ENCODE peak calls at places on chromosomes 1 and 21, in seven cellular contexts. One of them, this sample, is unnamed.

GRCh38 chr1:61370177-61370907 is 288.0 kb downstream of the NFIA start:
- DNase-seq in neuronal stem cell: no peak
- DNase-seq in IMR-90: no peak
- DNase-seq in mesendoderm: no peak
- DNase-seq in H9: no peak
- DNase-seq in trophoblast cell: no peak
- DNase-seq in H1: no peak
- DNase-seq in this sample: no peak

GRCh38 chr1:94322696-94323095 is 85.3 kb upstream of the ARHGAP29 start:
- DNase-seq in neuronal stem cell: no peak
- DNase-seq in IMR-90: no peak
- DNase-seq in mesendoderm: peak
- DNase-seq in H9: no peak
- DNase-seq in trophoblast cell: no peak
- DNase-seq in H1: no peak
- DNase-seq in this sample: no peak

GRCh38 chr1:192557841-192558595 is 17.6 kb upstream of the RGS1 start:
- DNase-seq in neuronal stem cell: no peak
- DNase-seq in IMR-90: peak
- DNase-seq in mesendoderm: no peak
- DNase-seq in H9: no peak
- DNase-seq in trophoblast cell: no peak
- DNase-seq in H1: no peak
- DNase-seq in this sample: peak

GRCh38 chr21:25370311-25370744 is 237.0 kb downstream of the MRPL39 start:
- DNase-seq in neuronal stem cell: no peak
- DNase-seq in IMR-90: peak
- DNase-seq in mesendoderm: peak
- DNase-seq in H9: no peak
- DNase-seq in trophoblast cell: no peak
- DNase-seq in H1: no peak
- DNase-seq in this sample: peak

GRCh38 chr1:155977607-155978324 is 581 bp downstream of the ARHGEF2 start:
- DNase-seq in neuronal stem cell: no peak
- DNase-seq in IMR-90: no peak
- DNase-seq in mesendoderm: peak
- DNase-seq in H9: peak
- DNase-seq in trophoblast cell: peak
- DNase-seq in H1: peak
- DNase-seq in this sample: peak

GRCh38 chr1:164659621-164660414 is 100.8 kb downstream of the PBX1 start:
- DNase-seq in neuronal stem cell: no peak
- DNase-seq in IMR-90: no peak
- DNase-seq in mesendoderm: no peak
- DNase-seq in H9: peak
- DNase-seq in trophoblast cell: peak
- DNase-seq in H1: no peak
- DNase-seq in this sample: no peak

GRCh38 chr1:91889717-91890459 is 3.9 kb upstream of the TGFBR3 start:
- DNase-seq in neuronal stem cell: no peak
- DNase-seq in IMR-90: peak
- DNase-seq in mesendoderm: peak
- DNase-seq in H9: no peak
- DNase-seq in trophoblast cell: peak
- DNase-seq in H1: no peak
- DNase-seq in this sample: no peak

GRCh38 chr1:243731301-243731891 is 118.6 kb downstream of the AKT3 start:
- DNase-seq in neuronal stem cell: no peak
- DNase-seq in IMR-90: peak
- DNase-seq in mesendoderm: no peak
- DNase-seq in H9: no peak
- DNase-seq in trophoblast cell: no peak
- DNase-seq in H1: no peak
- DNase-seq in this sample: no peak

GRCh38 chr1:212234431-212235298 is 50.5 kb upstream of the PPP2R5A start:
- DNase-seq in neuronal stem cell: no peak
- DNase-seq in IMR-90: peak
- DNase-seq in mesendoderm: no peak
- DNase-seq in H9: no peak
- DNase-seq in trophoblast cell: peak
- DNase-seq in H1: no peak
- DNase-seq in this sample: peak

GRCh38 chr1:209900734-209901133 is 37.3 kb upstream of the SYT14 start:
- DNase-seq in neuronal stem cell: no peak
- DNase-seq in IMR-90: peak
- DNase-seq in mesendoderm: no peak
- DNase-seq in H9: no peak
- DNase-seq in trophoblast cell: no peak
- DNase-seq in H1: no peak
- DNase-seq in this sample: peak

GRCh38 chr1:89602871-89603404 is 30.0 kb upstream of the LRRC8C start:
- DNase-seq in neuronal stem cell: no peak
- DNase-seq in IMR-90: no peak
- DNase-seq in mesendoderm: no peak
- DNase-seq in H9: no peak
- DNase-seq in trophoblast cell: no peak
- DNase-seq in H1: no peak
- DNase-seq in this sample: no peak

GRCh38 chr1:228940931-228941330 is 205.7 kb downstream of the RHOU start:
- DNase-seq in neuronal stem cell: no peak
- DNase-seq in IMR-90: no peak
- DNase-seq in mesendoderm: no peak
- DNase-seq in H9: no peak
- DNase-seq in trophoblast cell: peak
- DNase-seq in H1: no peak
- DNase-seq in this sample: no peak

GRCh38 chr1:3865606-3866160 is 8.4 kb downstream of the DFFB start:
- DNase-seq in neuronal stem cell: no peak
- DNase-seq in IMR-90: no peak
- DNase-seq in mesendoderm: no peak
- DNase-seq in H9: no peak
- DNase-seq in trophoblast cell: no peak
- DNase-seq in H1: no peak
- DNase-seq in this sample: no peak

GRCh38 chr1:180948846-180949615 is 36.3 kb downstream of the KIAA1614 start:
- DNase-seq in neuronal stem cell: no peak
- DNase-seq in IMR-90: no peak
- DNase-seq in mesendoderm: no peak
- DNase-seq in H9: no peak
- DNase-seq in trophoblast cell: no peak
- DNase-seq in H1: no peak
- DNase-seq in this sample: no peak

GRCh38 chr1:11434506-11434905 is 44.4 kb upstream of the DISP3 start:
- DNase-seq in neuronal stem cell: no peak
- DNase-seq in IMR-90: no peak
- DNase-seq in mesendoderm: no peak
- DNase-seq in H9: no peak
- DNase-seq in trophoblast cell: no peak
- DNase-seq in H1: no peak
- DNase-seq in this sample: no peak

GRCh38 chr21:36163780-36164426 is 7.3 kb downstream of the DOP1B start:
- DNase-seq in neuronal stem cell: no peak
- DNase-seq in IMR-90: no peak
- DNase-seq in mesendoderm: no peak
- DNase-seq in H9: no peak
- DNase-seq in trophoblast cell: no peak
- DNase-seq in H1: no peak
- DNase-seq in this sample: no peak

GRCh38 chr1:116329524-116330341 is 43.3 kb upstream of the ATP1A1 start:
- DNase-seq in neuronal stem cell: no peak
- DNase-seq in IMR-90: no peak
- DNase-seq in mesendoderm: no peak
- DNase-seq in H9: no peak
- DNase-seq in trophoblast cell: peak
- DNase-seq in H1: no peak
- DNase-seq in this sample: no peak

GRCh38 chr1:95229042-95229441 is 5.0 kb upstream of the RWDD3 start:
- DNase-seq in neuronal stem cell: no peak
- DNase-seq in IMR-90: no peak
- DNase-seq in mesendoderm: no peak
- DNase-seq in H9: no peak
- DNase-seq in trophoblast cell: no peak
- DNase-seq in H1: no peak
- DNase-seq in this sample: no peak

GRCh38 chr1:37673920-37674319 is 18.4 kb upstream of the CDCA8 start:
- DNase-seq in neuronal stem cell: no peak
- DNase-seq in IMR-90: no peak
- DNase-seq in mesendoderm: no peak
- DNase-seq in H9: peak
- DNase-seq in trophoblast cell: no peak
- DNase-seq in H1: no peak
- DNase-seq in this sample: no peak

GRCh38 chr1:24418898-24419628 is 3.5 kb downstream of the NIPAL3 start:
- DNase-seq in neuronal stem cell: no peak
- DNase-seq in IMR-90: peak
- DNase-seq in mesendoderm: no peak
- DNase-seq in H9: peak
- DNase-seq in trophoblast cell: no peak
- DNase-seq in H1: no peak
- DNase-seq in this sample: peak

GRCh38 chr21:39048064-39048463 is 135.2 kb downstream of the PSMG1 start:
- DNase-seq in neuronal stem cell: peak
- DNase-seq in IMR-90: peak
- DNase-seq in mesendoderm: peak
- DNase-seq in H9: peak
- DNase-seq in trophoblast cell: peak
- DNase-seq in H1: peak
- DNase-seq in this sample: peak

GRCh38 chr1:57003398-57004139 is 37.8 kb upstream of the C8B start:
- DNase-seq in neuronal stem cell: no peak
- DNase-seq in IMR-90: no peak
- DNase-seq in mesendoderm: no peak
- DNase-seq in H9: no peak
- DNase-seq in trophoblast cell: no peak
- DNase-seq in H1: no peak
- DNase-seq in this sample: no peak

DNA sequence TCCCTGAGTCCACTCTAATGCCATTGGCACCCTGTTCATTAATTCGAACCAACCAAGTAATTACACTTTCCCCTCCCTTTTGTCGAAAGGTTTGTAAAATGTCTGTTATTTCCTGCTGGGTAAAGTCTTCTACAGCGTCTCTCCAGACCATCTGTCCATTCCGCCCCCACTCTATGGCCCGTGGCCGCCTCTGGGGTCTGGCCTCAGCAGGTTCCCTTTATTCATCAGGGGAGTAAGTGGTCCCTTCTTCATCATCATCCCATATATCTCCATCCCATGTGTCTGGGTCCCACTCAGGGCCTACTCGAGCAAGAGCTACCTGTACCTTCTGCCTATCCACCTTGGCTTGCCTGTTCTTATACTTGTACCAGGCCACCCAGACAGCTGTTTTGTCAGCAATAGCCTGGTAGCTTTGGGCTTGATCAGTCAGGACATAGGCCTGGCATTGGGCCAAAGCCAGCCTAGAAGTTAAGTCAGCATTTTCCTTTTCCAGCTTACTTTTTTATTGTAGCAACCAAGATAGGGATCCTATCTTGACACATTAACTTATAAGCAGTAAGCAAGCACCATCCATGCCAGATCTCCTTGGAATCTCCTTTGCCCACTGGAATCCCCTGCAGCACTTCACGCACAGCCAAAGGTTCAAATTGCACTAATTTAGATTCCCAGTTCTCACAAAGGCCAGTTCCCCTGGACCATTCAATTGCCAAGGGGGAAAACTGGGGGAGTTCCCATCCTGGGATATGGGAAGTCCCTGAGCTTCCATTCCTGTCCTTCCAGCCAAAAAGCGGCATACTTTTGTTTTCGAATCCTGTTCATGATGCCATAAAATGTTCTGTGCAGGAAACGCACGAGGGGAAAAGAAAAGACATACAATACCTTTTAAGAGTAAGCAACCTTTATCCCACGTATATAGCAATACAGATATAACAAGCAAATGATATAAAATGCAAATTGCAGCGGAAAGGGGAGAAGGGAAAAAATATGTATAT is 6.6 kb upstream of the STUM start:
- DNase-seq in neuronal stem cell: no peak
- DNase-seq in IMR-90: no peak
- DNase-seq in mesendoderm: no peak
- DNase-seq in H9: no peak
- DNase-seq in trophoblast cell: no peak
- DNase-seq in H1: no peak
- DNase-seq in this sample: no peak
- H3K18ac ChIP-seq in neuronal stem cell: no peak
- H3K18ac ChIP-seq in IMR-90: no peak
- H3K18ac ChIP-seq in mesendoderm: no peak
- H3K18ac ChIP-seq in H9: no peak
- H3K18ac ChIP-seq in trophoblast cell: no peak
- H3K18ac ChIP-seq in H1: no peak
- H3K18ac ChIP-seq in this sample: no peak

DNA sequence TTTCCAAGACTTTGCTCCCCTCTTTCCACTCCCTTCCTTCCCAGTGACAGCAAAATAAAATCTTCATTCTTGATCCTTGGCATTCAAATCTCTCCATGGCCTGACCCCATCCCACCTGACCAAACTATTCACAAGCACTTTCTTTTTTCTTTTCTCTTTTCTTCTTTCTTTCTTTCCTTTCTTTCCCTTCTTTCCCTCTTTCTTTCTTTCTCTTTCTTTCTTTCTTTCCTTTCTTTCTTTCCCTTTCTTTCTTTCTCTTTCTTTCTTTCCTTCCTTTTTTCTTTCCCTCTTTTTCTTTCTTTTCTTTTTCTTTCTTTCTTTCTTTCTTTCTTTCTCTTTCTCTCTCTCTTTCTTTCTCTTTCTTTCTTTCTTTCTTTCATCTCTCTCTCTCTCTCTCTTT is 207.1 kb downstream of the ADGRL2 start:
- DNase-seq in neuronal stem cell: no peak
- DNase-seq in IMR-90: no peak
- DNase-seq in mesendoderm: no peak
- DNase-seq in H9: no peak
- DNase-seq in trophoblast cell: no peak
- DNase-seq in H1: no peak
- DNase-seq in this sample: no peak
- H3K9ac ChIP-seq in neuronal stem cell: no peak
- H3K9ac ChIP-seq in IMR-90: no peak
- H3K9ac ChIP-seq in mesendoderm: no peak
- H3K9ac ChIP-seq in H9: no peak
- H3K9ac ChIP-seq in trophoblast cell: no peak
- H3K9ac ChIP-seq in H1: no peak
- H3K9ac ChIP-seq in this sample: no peak

DNA sequence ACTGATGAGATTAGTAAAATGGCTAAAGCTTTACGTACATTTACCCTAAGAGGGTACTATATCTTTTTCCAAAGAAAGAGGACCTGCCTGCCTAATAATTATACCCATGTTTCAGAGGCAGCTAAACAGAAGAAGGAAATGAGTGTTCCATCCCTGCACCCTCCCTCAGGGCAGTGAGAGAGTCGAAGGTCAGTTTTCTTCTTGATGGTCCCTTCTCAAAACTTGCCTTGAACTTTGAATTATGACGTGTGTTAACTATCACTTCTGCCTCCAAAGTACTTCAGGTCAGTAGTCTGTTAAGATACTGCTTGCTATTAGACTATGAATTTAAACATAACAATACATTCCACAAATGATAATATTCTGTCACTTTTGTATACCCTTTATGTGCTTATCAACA is 294.8 kb upstream of the CHRM3 start:
- DNase-seq in neuronal stem cell: no peak
- DNase-seq in IMR-90: no peak
- DNase-seq in mesendoderm: no peak
- DNase-seq in H9: no peak
- DNase-seq in trophoblast cell: no peak
- DNase-seq in H1: no peak
- DNase-seq in this sample: no peak
- H3K18ac ChIP-seq in neuronal stem cell: no peak
- H3K18ac ChIP-seq in IMR-90: no peak
- H3K18ac ChIP-seq in mesendoderm: no peak
- H3K18ac ChIP-seq in H9: no peak
- H3K18ac ChIP-seq in trophoblast cell: no peak
- H3K18ac ChIP-seq in H1: no peak
- H3K18ac ChIP-seq in this sample: no peak

GRCh38 chr1:31782066-31782762 is 18.1 kb upstream of the ADGRB2 start:
- DNase-seq in neuronal stem cell: no peak
- DNase-seq in IMR-90: no peak
- DNase-seq in mesendoderm: peak
- DNase-seq in H9: no peak
- DNase-seq in trophoblast cell: no peak
- DNase-seq in H1: no peak
- DNase-seq in this sample: no peak
- H3K9ac ChIP-seq in neuronal stem cell: peak
- H3K9ac ChIP-seq in IMR-90: no peak
- H3K9ac ChIP-seq in mesendoderm: peak
- H3K9ac ChIP-seq in H9: no peak
- H3K9ac ChIP-seq in trophoblast cell: no peak
- H3K9ac ChIP-seq in H1: no peak
- H3K9ac ChIP-seq in this sample: no peak

This sample was measured in mesenchymal stem cell.